ENCODE peak calls at places on chromosome 9, in ten cellular contexts. Y is suprapubic skin, B is fibroblast of the aortic adventitia, A is HFF-Myc, W is fibroblast of villous mesenchyme, S is stomach, C is AG04449, F is cardiac fibroblast, K is fibroblast of lung, Z is IMR-90. I is an unnamed sample.
A peak's percentile ranks its signal among the peaks of the same experiment; 100 is the strongest.

GRCh38 chr9:99192786-99193465 is 28.8 kb downstream of the ALG2 start:
- DNase-seq in Y (no peak), B (peak; percentile 25), A (no peak), W (no peak), S (no peak), C (no peak), F (peak; percentile 14), K (peak; percentile 49), Z (peak; percentile 24), I (no peak)

GRCh38 chr9:90420714-90421513 is 221.7 kb downstream of the DIRAS2 start:
- DNase-seq in Y (no peak), B (no peak), A (no peak), W (peak; percentile 8), S (no peak), C (no peak), F (no peak), K (peak; percentile 2), Z (no peak), I (no peak)

GRCh38 chr9:114273461-114273881 is 49.4 kb upstream of the ORM1 start:
- DNase-seq in Y (peak; percentile 62), B (no peak), A (no peak), W (no peak), S (no peak), C (no peak), F (no peak), K (no peak), Z (no peak), I (no peak)

GRCh38 chr9:90851444-90851843 is 49.8 kb downstream of the SYK start:
- DNase-seq in Y (no peak), B (no peak), A (no peak), W (no peak), S (no peak), C (no peak), F (no peak), K (no peak), Z (no peak), I (no peak)

GRCh38 chr9:91166796-91167366 is 194.8 kb downstream of the AUH start:
- DNase-seq in Y (peak; percentile 25), B (no peak), A (no peak), W (no peak), S (peak; percentile 14), C (peak; percentile 42), F (no peak), K (no peak), Z (peak; percentile 75), I (peak; percentile 0)

GRCh38 chr9:111107141-111107540 is 68.9 kb upstream of the LPAR1 start:
- DNase-seq in Y (no peak), B (no peak), A (no peak), W (no peak), S (no peak), C (no peak), F (no peak), K (no peak), Z (no peak), I (no peak)

GRCh38 chr9:136122425-136123383 is 4.0 kb upstream of the TMEM250 start:
- DNase-seq in Y (peak; percentile 82), B (peak; percentile 49), A (no peak), W (peak; percentile 50), S (peak; percentile 83), C (no peak), F (peak; percentile 59), K (peak; percentile 46), Z (peak; percentile 34), I (peak; percentile 76)

GRCh38 chr9:120531683-120532300 is 48.2 kb downstream of the CDK5RAP2 start:
- DNase-seq in Y (no peak), B (peak; percentile 36), A (peak; percentile 15), W (peak; percentile 35), S (no peak), C (no peak), F (peak; percentile 60), K (peak; percentile 41), Z (peak; percentile 32), I (no peak)

GRCh38 chr9:106962105-106962504 is 99.1 kb downstream of the ZNF462 start:
- DNase-seq in Y (no peak), B (peak; percentile 7), A (no peak), W (no peak), S (no peak), C (no peak), F (peak; percentile 14), K (no peak), Z (no peak), I (no peak)

GRCh38 chr9:106961623-106962022 is 98.7 kb downstream of the ZNF462 start:
- DNase-seq in Y (no peak), B (peak; percentile 19), A (no peak), W (no peak), S (no peak), C (no peak), F (no peak), K (peak; percentile 14), Z (peak; percentile 47), I (no peak)

GRCh38 chr9:106963684-106964083 is 100.7 kb downstream of the ZNF462 start:
- DNase-seq in Y (no peak), B (no peak), A (no peak), W (no peak), S (no peak), C (no peak), F (no peak), K (no peak), Z (no peak), I (no peak)

GRCh38 chr9:106964329-106964728 is 101.4 kb downstream of the ZNF462 start:
- DNase-seq in Y (no peak), B (no peak), A (no peak), W (no peak), S (no peak), C (no peak), F (no peak), K (no peak), Z (no peak), I (no peak)

DNA sequence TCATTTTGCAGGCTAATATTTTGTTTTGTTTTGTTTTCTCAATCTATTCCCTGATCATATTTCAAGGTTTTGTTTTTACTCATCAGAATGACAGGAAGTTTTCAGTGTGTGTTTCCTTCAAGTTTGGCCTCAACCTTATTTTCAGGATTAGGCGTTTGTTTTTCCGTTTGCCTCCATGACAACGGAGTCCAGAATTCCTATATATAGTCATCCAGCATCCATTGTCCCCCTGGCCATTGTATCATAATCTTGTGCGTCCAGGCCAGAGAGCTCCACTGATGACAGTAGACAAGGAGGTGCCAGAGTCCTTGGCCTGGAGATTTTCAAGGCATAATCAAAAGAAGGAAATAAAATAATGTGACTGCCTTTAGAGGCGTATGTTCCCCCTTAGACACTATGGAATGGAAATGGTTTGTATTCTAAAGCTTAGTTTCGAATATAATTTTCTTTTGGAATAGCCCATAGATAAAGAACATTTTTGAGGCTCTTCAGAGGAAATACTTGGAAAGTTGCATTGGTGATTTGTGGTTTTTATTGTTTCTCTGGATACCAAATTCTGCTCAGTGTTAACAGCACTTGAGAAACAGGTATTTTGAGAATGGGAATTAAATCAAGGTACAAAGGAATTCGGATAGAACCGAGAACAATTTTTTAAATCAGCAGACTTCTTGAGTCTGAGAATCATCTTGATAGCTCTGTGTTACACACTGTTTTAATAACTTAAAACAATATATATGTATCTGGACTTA is 99.8 kb downstream of the ZNF462 start:
- DNase-seq in Y (no peak), B (peak; percentile 34), A (no peak), W (no peak), S (no peak), C (no peak), F (peak; percentile 86), K (no peak), Z (no peak), I (no peak)
- TF ChIP-seq CTCF in Y (no peak), B (no peak), A (no peak), W (no peak), S (no peak), C (no peak), F (no peak), K (no peak), Z (no peak), I (no peak)

DNA sequence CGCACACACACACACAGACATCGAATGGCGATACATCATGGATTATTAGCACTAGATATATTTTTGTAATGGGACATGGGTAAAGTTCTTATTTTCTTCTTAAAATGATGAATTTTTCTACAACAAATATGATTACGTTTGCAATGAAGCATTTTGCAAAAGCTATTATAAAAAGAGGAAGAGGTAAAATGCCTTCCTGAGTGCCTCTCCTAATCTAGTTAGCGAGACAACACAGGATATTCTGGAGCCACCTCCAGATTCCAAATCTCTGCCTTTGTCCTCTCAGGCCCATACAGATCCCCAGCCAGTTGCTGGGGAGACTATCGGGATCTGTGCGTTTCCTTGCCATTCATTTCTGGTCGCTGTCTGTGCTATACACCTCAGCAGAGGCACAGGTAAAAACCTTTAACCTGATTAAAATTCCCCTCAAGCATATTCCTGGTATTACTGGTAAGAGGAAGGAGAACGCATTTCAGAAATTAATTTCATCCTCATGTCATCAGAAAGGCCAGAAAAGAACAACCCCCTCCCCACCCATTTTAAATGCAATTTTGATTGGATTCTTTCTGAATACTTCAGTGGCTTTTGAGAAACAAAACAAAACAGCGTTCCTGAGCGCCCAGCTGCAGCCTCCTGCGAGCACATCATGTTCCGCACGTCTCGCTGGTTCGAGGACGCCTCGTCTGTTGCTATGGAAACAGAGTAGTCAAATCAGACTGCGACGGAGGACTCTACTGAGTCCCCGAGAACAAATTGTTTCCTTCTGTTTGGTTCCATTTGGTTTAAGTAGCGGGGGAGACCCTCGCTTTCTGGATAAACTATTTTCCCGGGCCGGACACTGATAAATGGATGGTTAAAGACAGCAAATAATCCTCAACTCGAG is 69.3 kb downstream of the SLC28A3 start:
- DNase-seq in Y (peak; percentile 67), B (peak; percentile 33), A (peak; percentile 10), W (peak; percentile 61), S (peak; percentile 36), C (peak; percentile 9), F (peak; percentile 79), K (peak; percentile 79), Z (peak; percentile 69), I (peak; percentile 69)
- H3K4me3 ChIP-seq in Y (peak overlapping the region; percentile 26), B (peak overlapping the region; percentile 46), A (peak overlapping the region; percentile 26), W (peak overlapping the region; percentile 42), S (peak overlapping the region; percentile 9), C (peak overlapping the region; percentile 34), F (peak overlapping the region; percentile 27), K (peak overlapping the region; percentile 43), Z (peak overlapping the region; percentile 24), I (no peak overlapping the region)

DNA sequence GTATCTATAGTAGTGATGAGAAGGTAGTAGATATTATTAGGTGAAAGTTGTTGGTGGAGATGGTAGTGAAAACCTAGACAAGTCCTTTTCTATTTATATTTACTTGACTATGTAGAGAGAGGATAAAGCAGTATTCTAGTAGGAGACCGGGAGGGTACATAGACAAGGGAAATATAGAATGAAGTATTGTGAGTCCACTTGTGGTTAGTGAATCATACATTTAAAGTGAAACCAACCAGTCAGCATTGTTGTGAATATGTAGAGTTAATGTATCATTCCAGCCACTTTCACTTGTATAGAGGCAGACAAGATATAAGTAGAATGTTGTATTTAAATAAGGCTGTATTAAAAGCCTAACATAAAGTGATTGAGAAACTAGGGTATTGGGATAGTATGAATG is 1711.3 kb upstream of the ACO1 start:
- DNase-seq in Y (no peak), B (no peak), A (no peak), W (peak; percentile 0), S (no peak), C (no peak), F (no peak), K (no peak), Z (no peak), I (no peak)
- TF ChIP-seq CTCF in Y (no peak), B (no peak), A (no peak), W (no peak), S (no peak), C (no peak), F (no peak), K (no peak), Z (no peak), I (no peak)

DNA sequence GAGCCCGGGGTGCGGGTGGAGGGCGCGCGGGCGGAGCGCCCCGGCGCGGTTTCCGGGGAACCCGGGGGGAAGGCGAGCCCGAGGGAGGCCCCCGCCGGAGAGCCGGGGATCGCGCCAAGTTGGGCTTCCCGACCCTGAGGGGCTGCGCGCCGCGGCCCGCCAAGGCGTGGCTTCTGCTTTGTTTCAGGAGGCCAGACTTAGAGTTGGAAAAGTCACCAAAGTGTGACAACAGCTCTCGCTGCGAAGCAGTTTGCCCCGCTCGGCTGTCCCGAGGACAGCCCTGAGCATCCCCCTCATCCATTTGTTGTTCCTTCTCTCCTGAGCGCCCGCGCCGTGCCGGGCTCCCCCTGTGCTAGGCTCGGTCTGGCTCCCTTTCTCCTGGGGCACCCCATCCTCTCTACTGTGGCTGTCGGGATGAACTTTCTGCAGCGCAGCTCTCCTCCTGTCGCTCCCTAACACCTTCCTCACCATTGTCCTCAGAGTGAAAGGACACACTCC is 410 bp downstream of the GLIPR2 start:
- DNase-seq in Y (peak; percentile 67), B (no peak), A (no peak), W (peak; percentile 18), S (no peak), C (no peak), F (no peak), K (no peak), Z (no peak), I (no peak)
- H3K4me3 ChIP-seq in Y (peak overlapping the region; percentile 82), B (peak overlapping the region; percentile 78), A (peak overlapping the region; percentile 59), W (peak overlapping the region; percentile 77), S (peak overlapping the region; percentile 82), C (peak overlapping the region; percentile 64), F (peak overlapping the region; percentile 66), K (peak overlapping the region; percentile 55), Z (peak overlapping the region; percentile 78), I (peak overlapping the region; percentile 51)

I was measured in mucosa of descending colon.